ENCODE peak calls at places on chromosome 7, in six cellular contexts. One of them, this sample, is unnamed.
A peak's percentile ranks its signal among the peaks of the same experiment; 100 is the strongest.

GRCh38 chr7:48904975-48905374 is 19.4 kb upstream of the CDC14C start:
- DNase-seq in left lung: no peak
- DNase-seq in prostate gland: no peak
- DNase-seq in colonic mucosa: no peak
- DNase-seq in A673: no peak
- DNase-seq in transverse colon: no peak
- DNase-seq in this sample: no peak

GRCh38 chr7:31494421-31494820 is 19.5 kb upstream of the ITPRID1 start:
- DNase-seq in colonic mucosa: no peak
- DNase-seq in prostate gland: no peak
- DNase-seq in A673: no peak
- DNase-seq in left lung: no peak
- DNase-seq in transverse colon: no peak
- DNase-seq in this sample: no peak

GRCh38 chr7:10974717-10975032 is 1.0 kb downstream of the PHF14 start:
- DNase-seq in A673: peak; percentile 21
- DNase-seq in prostate gland: no peak
- DNase-seq in left lung: no peak
- DNase-seq in transverse colon: no peak
- DNase-seq in colonic mucosa: no peak
- DNase-seq in this sample: no peak

GRCh38 chr7:79778786-79779382 is 325.4 kb upstream of the MAGI2 start:
- DNase-seq in colonic mucosa: no peak
- DNase-seq in A673: no peak
- DNase-seq in prostate gland: no peak
- DNase-seq in transverse colon: no peak
- DNase-seq in left lung: no peak
- DNase-seq in this sample: no peak

GRCh38 chr7:55516399-55516798 is 55.9 kb downstream of the VOPP1 start:
- DNase-seq in transverse colon: no peak
- DNase-seq in A673: no peak
- DNase-seq in prostate gland: no peak
- DNase-seq in colonic mucosa: no peak
- DNase-seq in left lung: no peak
- DNase-seq in this sample: no peak

GRCh38 chr7:148927141-148927540 is 43.0 kb upstream of the EZH2 start:
- DNase-seq in left lung: no peak
- DNase-seq in prostate gland: no peak
- DNase-seq in colonic mucosa: no peak
- DNase-seq in A673: no peak
- DNase-seq in transverse colon: no peak
- DNase-seq in this sample: no peak

GRCh38 chr7:80641548-80641947 is 3.1 kb downstream of the CD36 start:
- DNase-seq in prostate gland: no peak
- DNase-seq in A673: peak; percentile 37
- DNase-seq in left lung: no peak
- DNase-seq in colonic mucosa: no peak
- DNase-seq in transverse colon: no peak
- DNase-seq in this sample: no peak

GRCh38 chr7:23109470-23109869 is 3.9 kb downstream of the KLHL7 start:
- DNase-seq in colonic mucosa: no peak
- DNase-seq in A673: no peak
- DNase-seq in left lung: no peak
- DNase-seq in prostate gland: no peak
- DNase-seq in transverse colon: no peak
- DNase-seq in this sample: no peak

GRCh38 chr7:144824360-144824759 is 11.5 kb downstream of the TPK1 start:
- DNase-seq in transverse colon: no peak
- DNase-seq in left lung: no peak
- DNase-seq in prostate gland: no peak
- DNase-seq in A673: peak; percentile 69
- DNase-seq in colonic mucosa: no peak
- DNase-seq in this sample: no peak

GRCh38 chr7:114047889-114048288 is 129.1 kb upstream of the PPP1R3A start:
- DNase-seq in left lung: no peak
- DNase-seq in transverse colon: no peak
- DNase-seq in A673: no peak
- DNase-seq in colonic mucosa: no peak
- DNase-seq in prostate gland: no peak
- DNase-seq in this sample: no peak

GRCh38 chr7:99203092-99203491 is 4.8 kb downstream of the KPNA7 start:
- DNase-seq in A673: no peak
- DNase-seq in colonic mucosa: no peak
- DNase-seq in prostate gland: no peak
- DNase-seq in left lung: no peak
- DNase-seq in transverse colon: no peak
- DNase-seq in this sample: no peak
- H3K9me3 ChIP-seq in A673: peaks cover 5% of the 10 kb centered on the region
- H3K9me3 ChIP-seq in colonic mucosa: no peaks in the 10 kb centered on the region
- H3K9me3 ChIP-seq in prostate gland: no peaks in the 10 kb centered on the region
- H3K9me3 ChIP-seq in left lung: no peaks in the 10 kb centered on the region
- H3K9me3 ChIP-seq in transverse colon: peaks cover 25% of the 10 kb centered on the region
- H3K9me3 ChIP-seq in this sample: no peaks in the 10 kb centered on the region

GRCh38 chr7:20343211-20343610 is 12.5 kb downstream of the ITGB8 start:
- DNase-seq in A673: peak; percentile 29
- DNase-seq in colonic mucosa: peak; percentile 34
- DNase-seq in prostate gland: no peak
- DNase-seq in transverse colon: no peak
- DNase-seq in left lung: no peak
- DNase-seq in this sample: no peak
- TF ChIP-seq CTCF in A673: peak; percentile 37
- TF ChIP-seq CTCF in colonic mucosa: no peak
- TF ChIP-seq CTCF in prostate gland: peak; percentile 34
- TF ChIP-seq CTCF in transverse colon: no peak
- TF ChIP-seq CTCF in left lung: no peak
- TF ChIP-seq CTCF in this sample: no peak

DNA sequence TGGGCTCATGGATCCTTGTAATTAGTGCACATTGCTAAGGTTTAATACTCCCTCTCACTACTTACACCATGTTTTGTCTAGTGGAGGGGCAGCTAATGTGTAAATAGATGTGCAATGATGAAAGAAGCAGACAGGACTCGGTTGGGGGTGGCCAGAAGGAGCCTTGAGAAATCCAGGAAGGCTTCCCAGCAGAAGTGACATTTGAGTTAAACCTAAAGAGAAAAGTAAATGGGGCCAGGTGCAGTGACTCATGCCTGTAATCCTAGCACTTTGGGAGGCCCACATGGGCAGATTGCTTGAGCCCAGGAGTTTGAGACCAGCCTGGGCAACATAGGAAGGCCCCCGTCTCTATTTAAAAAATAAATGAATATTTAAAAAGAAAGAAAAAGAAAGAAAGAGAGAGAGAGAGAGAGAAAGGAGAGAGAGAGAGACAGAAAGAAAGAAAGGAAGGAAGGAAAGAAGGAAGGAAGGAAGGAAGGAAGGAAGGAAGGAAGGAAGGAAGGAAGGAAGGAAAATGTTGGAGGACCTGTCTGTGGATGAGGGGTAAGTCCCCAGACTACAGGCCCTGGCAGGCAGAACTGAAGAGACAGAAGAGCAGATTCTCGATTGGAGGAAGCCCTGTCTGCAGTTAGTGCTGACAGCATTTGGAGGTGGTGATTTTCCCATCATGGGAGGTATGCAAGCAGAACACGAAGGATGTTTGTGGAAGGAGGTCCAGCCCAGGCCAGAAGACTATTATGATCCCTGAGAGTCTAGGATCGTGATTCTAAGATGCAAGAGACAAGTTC is 3.6 kb downstream of the ELN start:
- DNase-seq in A673: peak; percentile 86
- DNase-seq in colonic mucosa: no peak
- DNase-seq in left lung: no peak
- DNase-seq in prostate gland: no peak
- DNase-seq in transverse colon: no peak
- DNase-seq in this sample: peak; percentile 7
- H3K4me1 ChIP-seq in A673: peaks cover 54% of the 10 kb centered on the region
- H3K4me1 ChIP-seq in colonic mucosa: no peaks in the 10 kb centered on the region
- H3K4me1 ChIP-seq in left lung: peaks cover 24% of the 10 kb centered on the region
- H3K4me1 ChIP-seq in prostate gland: peaks cover 12% of the 10 kb centered on the region
- H3K4me1 ChIP-seq in transverse colon: peaks cover 45% of the 10 kb centered on the region
- H3K4me1 ChIP-seq in this sample: peaks cover 54% of the 10 kb centered on the region

DNA sequence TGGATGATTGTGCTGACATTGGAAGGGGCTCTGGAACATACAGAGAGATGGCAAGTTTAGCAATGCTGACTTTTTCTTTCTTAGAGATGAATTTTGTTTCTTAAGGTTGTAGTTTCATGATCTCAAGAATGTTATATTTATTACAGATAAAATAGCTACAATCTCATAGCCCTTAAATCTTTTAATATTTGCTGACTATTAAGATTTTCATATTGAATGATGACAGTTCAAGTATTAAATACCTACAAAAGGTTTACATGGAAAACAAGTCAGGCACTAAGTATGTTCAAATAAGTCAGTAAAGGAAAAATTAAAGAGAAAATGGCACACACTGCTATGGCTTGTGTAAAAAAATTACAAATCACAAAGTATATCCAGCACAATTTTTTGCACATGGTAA is 252.1 kb upstream of the SLC26A5 start:
- DNase-seq in colonic mucosa: no peak
- DNase-seq in transverse colon: no peak
- DNase-seq in prostate gland: no peak
- DNase-seq in A673: no peak
- DNase-seq in left lung: no peak
- DNase-seq in this sample: no peak
- H3K9me3 ChIP-seq in colonic mucosa: no peaks in the 10 kb centered on the region
- H3K9me3 ChIP-seq in transverse colon: no peaks in the 10 kb centered on the region
- H3K9me3 ChIP-seq in prostate gland: no peaks in the 10 kb centered on the region
- H3K9me3 ChIP-seq in A673: no peaks in the 10 kb centered on the region
- H3K9me3 ChIP-seq in left lung: no peaks in the 10 kb centered on the region
- H3K9me3 ChIP-seq in this sample: no peaks in the 10 kb centered on the region

DNA sequence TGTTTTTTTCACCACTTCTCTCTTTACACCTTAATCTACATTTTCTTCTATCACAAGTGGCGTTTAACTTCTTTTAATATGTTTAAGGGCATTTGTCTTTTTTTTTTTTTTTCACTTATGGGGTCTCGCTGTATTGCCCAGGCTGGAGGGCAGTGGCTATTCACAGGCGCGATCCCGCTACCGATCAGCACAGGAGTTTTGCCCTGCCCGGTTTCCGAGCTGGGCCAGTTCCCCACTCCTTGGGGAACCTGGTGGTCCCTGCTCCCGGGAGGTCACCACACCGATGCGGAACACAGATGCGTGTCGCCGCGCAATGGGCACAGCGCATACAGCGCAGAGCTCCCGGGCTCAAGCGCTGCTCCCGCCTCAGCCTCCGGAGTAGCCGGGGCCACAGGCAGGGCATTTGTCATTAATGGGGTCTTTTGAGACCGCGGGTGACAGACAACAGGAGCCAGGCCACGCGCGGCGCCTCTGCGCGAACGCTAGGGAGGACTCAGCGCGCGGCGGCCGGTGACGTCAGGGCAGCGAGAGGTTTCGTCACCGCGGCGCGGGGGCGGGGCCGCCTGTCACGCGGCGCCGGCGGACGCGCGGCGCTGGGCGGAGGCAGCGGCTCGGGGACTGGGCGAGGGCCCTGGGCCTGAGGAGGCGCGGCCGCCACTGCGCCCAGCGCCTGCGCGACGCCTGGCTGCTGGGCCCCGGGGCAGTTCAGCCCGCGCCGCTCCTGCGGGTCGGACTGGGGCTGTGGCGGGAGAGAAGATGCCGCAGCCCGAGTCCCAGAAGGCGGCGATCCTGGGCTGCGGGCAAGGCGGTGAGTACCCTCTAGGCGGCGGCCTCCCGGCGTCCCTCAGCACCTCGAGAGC is at the start of gene GALNT11:
- DNase-seq in left lung: peak; percentile 87
- DNase-seq in prostate gland: peak; percentile 79
- DNase-seq in transverse colon: peak; percentile 89
- DNase-seq in colonic mucosa: peak; percentile 83
- DNase-seq in A673: peak; percentile 92
- DNase-seq in this sample: peak; percentile 82
- TF ChIP-seq CTCF in left lung: no peak
- TF ChIP-seq CTCF in prostate gland: peak; percentile 61
- TF ChIP-seq CTCF in transverse colon: peak; percentile 13
- TF ChIP-seq CTCF in colonic mucosa: no peak
- TF ChIP-seq CTCF in A673: peak; percentile 32
- TF ChIP-seq CTCF in this sample: no peak

DNA sequence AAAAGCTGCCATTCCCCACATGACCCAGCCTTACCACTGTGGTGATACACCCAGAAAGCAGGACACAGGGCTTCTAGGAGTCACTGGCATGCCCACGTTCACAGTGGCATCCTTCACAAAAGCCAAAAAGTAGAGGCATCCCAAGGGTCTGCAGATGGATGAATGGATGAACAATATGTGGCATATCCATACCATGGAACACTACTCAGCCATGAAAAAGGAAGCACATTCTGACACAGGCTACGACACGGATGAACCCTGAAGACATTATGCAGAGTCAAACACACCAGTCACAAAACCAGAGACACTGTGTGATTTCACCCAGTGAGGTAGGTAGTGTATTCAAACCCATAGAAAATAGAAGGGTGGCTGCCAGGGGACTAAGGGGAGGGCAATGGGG is 104.7 kb upstream of the DDC start:
- DNase-seq in left lung: no peak
- DNase-seq in A673: no peak
- DNase-seq in transverse colon: no peak
- DNase-seq in prostate gland: no peak
- DNase-seq in colonic mucosa: no peak
- DNase-seq in this sample: no peak
- H3K4me1 ChIP-seq in left lung: peaks cover 18% of the 10 kb centered on the region
- H3K4me1 ChIP-seq in A673: no peaks in the 10 kb centered on the region
- H3K4me1 ChIP-seq in transverse colon: peaks cover 9% of the 10 kb centered on the region
- H3K4me1 ChIP-seq in prostate gland: no peaks in the 10 kb centered on the region
- H3K4me1 ChIP-seq in colonic mucosa: no peaks in the 10 kb centered on the region
- H3K4me1 ChIP-seq in this sample: peaks cover 42% of the 10 kb centered on the region

DNA sequence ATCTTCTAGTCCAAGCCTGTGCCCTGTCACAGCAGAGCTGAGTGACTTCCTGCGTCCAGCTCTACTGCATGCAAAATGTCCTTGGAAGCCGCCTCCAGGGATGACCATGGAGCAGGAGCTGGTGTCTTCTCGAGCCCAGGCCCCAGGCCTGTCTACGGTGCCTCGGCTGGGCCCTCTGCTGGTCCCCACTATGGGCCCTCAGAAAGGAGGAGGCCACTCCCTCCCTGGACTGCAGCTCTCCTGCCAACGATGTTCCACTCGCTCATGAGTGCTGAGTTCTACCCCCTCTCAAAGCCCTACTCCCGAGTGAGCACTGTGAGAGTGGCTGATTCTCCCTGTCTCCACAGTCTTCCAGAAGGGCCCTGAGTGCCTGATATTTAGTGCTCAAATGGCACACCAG is 504.9 kb downstream of the PTPRN2 start:
- DNase-seq in colonic mucosa: no peak
- DNase-seq in left lung: no peak
- DNase-seq in prostate gland: no peak
- DNase-seq in transverse colon: no peak
- DNase-seq in A673: no peak
- DNase-seq in this sample: no peak
- H3K9me3 ChIP-seq in colonic mucosa: no peaks in the 10 kb centered on the region
- H3K9me3 ChIP-seq in left lung: no peaks in the 10 kb centered on the region
- H3K9me3 ChIP-seq in prostate gland: no peaks in the 10 kb centered on the region
- H3K9me3 ChIP-seq in transverse colon: no peaks in the 10 kb centered on the region
- H3K9me3 ChIP-seq in A673: peaks cover 18% of the 10 kb centered on the region
- H3K9me3 ChIP-seq in this sample: no peaks in the 10 kb centered on the region

This sample was measured in pancreas.